ENCODE peak calls at places on chromosomes 11 and 22, in eight cellular contexts. V is IMR-90, L is prostate gland, N is Peyer's patch, G is testis, M is A549, O is spleen, W is body of pancreas. E is an unnamed sample.

GRCh38 chr22:39021552-39022250 is 774 bp downstream of the APOBEC3D start:
- DNase-seq in L (no peak), O (no peak), M (no peak), G (no peak), N (no peak), V (no peak), W (no peak), E (no peak)

GRCh38 chr11:116808262-116809175 is 14.6 kb downstream of the APOA4 start:
- DNase-seq in W (peak), O (no peak), G (no peak), N (peak), M (no peak), V (peak), L (peak), E (no peak)

GRCh38 chr11:116851631-116852030 is 14.2 kb upstream of the APOA1 start:
- DNase-seq in L (no peak), V (no peak), G (no peak), M (no peak), O (peak), W (no peak), N (no peak), E (no peak)

GRCh38 chr11:96215094-96215782 is 127.8 kb downstream of the MAML2 start:
- DNase-seq in G (no peak), O (peak), N (no peak), M (no peak), W (no peak), V (peak), L (no peak), E (no peak)

GRCh38 chr11:109970516-109971183 is 122.5 kb upstream of the ZC3H12C start:
- DNase-seq in G (no peak), V (no peak), L (no peak), W (no peak), M (no peak), O (no peak), N (no peak), E (no peak)

GRCh38 chr11:111408789-111409727 is 30.0 kb upstream of the POU2AF1 start:
- DNase-seq in W (no peak), G (no peak), V (peak), O (no peak), L (no peak), M (no peak), N (no peak), E (no peak)

GRCh38 chr11:115334932-115335788 is 169.1 kb downstream of the CADM1 start:
- DNase-seq in W (no peak), M (peak), O (no peak), L (no peak), V (peak), N (no peak), G (no peak), E (no peak)

GRCh38 chr11:8649361-8649760 is 33.1 kb downstream of the TRIM66 start:
- DNase-seq in W (no peak), L (no peak), V (peak), N (no peak), M (no peak), O (no peak), G (no peak), E (no peak)

GRCh38 chr11:62556872-62557631 is 10.4 kb upstream of the AHNAK start:
- DNase-seq in O (no peak), G (no peak), L (no peak), N (no peak), W (no peak), M (no peak), V (peak), E (no peak)

GRCh38 chr22:38449776-38450175 is 5.2 kb downstream of the KCNJ4 start:
- DNase-seq in N (no peak), W (no peak), O (no peak), M (no peak), G (no peak), V (no peak), L (no peak), E (no peak)

DNA sequence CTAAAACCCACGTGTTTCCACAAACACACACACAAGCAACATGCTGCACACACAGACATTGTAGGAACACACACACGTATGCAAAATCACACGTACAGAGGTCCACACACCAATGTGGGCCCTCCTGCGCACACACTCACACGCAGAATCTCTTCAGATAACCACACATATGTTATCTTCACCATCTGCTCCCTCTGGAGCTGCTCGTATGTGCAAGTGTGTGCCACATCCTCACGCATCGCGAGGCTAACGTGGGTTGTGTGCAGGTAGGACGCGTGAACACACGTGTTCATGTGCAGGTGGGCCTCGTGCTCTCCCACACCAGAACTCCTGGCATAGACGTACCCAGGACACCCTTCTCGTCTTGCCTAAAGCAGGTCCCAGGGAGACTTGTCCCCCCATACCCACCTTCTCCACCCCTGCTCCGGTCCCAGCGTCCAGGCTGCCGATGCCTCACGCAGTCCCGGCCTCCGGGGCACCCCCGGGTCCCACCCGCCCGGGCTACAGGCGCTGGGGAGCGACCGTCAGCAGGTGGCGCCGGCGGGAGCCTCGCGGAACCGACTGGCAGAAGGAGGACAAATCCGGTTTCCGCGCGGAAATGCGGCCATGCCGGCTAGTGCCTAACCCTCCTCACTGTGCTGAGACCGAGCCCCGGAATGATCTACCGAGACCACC is 10.3 kb upstream of the IGSF9B start:
- DNase-seq in N (no peak), W (peak), L (no peak), V (no peak), M (peak), G (no peak), O (peak), E (peak)
- TF ChIP-seq POLR2A in N (no peak), W (no peak), L (no peak), V (no peak), M (no peak), G (no peak), O (no peak), E (no peak)

GRCh38 chr11:17734418-17734911 is at the start of gene KCNC1:
- DNase-seq in L (no peak), M (peak), G (peak), V (peak), O (peak), W (peak), N (no peak), E (peak)
- H3K4me3 ChIP-seq in L (peak), M (peak), G (peak), V (peak), O (peak), W (no peak), N (no peak), E (peak)

GRCh38 chr11:78583889-78584288 is 9.2 kb upstream of the NARS2 start:
- DNase-seq in G (no peak), W (no peak), V (no peak), N (no peak), M (no peak), O (no peak), L (no peak), E (no peak)

GRCh38 chr11:78587446-78587845 is 12.8 kb upstream of the NARS2 start:
- DNase-seq in V (no peak), G (no peak), O (no peak), N (no peak), L (no peak), W (no peak), M (no peak), E (no peak)

GRCh38 chr11:78588517-78588916 is 13.9 kb upstream of the NARS2 start:
- DNase-seq in G (no peak), O (no peak), V (no peak), M (no peak), L (no peak), N (no peak), W (no peak), E (no peak)

GRCh38 chr11:78586452-78587046 is 11.9 kb upstream of the NARS2 start:
- DNase-seq in V (peak), N (no peak), W (no peak), G (no peak), L (no peak), O (no peak), M (peak), E (no peak)
- TF ChIP-seq CTCF in V (peak), N (peak), W (peak), G (peak), L (peak), O (peak), M (peak), E (no peak)

DNA sequence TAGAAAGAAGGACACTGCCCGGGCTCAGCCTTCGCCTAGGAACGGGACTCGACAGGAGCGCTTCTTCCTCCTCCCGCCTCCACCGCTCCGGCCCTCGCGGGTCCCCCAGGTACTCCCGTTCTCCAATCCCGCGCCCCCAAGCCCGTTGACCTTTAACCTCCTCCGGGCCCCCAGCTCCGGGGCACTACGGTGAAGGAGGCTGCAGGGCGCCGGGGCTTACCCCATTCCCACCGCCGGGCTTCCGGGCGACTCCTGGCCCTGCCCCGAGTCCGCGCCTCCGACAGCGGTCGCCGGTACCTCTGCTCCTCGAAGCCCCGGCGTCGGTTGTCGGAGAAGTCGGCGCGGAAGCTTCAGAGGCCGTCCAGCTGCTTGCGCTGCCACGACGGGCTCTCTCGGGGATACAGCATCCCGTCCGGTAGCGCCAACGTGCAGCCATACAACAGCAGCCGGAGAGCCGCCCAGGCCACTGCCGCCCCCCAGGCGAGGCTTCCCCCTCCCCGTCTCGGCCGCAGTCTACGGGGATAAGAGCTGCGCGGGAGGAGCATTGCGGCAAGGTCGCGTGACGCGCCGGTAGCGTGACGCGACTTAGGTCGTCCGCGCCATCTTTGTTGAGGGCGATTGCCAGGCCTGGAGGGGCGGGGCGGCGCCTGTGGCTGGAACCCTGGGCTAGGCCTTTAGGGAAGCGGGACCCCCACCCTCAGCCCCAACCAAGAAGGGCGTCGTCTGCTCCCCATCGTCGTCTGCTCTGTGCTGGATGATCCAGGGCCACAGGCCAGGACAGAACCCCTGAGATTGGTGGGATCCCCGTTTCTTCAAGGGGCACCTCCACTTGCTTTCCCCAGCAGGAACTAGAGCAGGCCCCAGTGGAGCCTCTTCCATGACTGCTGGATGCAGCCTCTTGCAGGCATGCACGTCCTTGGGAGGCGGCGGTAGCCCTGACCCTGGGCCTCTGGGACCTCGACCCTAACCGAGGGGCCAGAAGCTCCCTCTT is 26.3 kb downstream of the RGL4 start:
- DNase-seq in N (peak), G (peak), V (peak), O (peak), L (peak), M (peak), W (peak), E (peak)
- TF ChIP-seq POLR2A in N (peak), G (peak), V (peak), O (no peak), L (peak), M (peak), W (peak), E (no peak)

DNA sequence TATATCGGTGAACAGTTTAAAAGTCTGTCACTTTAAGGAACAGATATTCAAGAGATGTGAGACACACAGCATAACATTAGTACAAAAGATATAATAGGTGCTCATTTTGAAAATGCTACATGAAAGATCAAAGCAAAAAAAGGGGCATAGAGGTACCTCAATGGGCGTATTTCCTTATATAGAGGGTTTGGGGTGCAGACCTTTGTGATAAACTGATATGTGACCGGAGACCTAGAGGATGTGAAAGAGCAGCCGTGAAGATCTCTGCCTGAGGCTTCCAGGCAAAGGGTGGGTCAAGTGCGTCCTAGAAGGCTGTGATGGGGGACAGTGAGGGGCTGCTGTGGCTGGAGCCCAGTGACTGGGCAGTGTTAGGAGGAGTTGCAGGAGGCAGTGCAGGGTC is 551.4 kb downstream of the ETS1 start:
- DNase-seq in N (no peak), W (no peak), G (no peak), V (no peak), M (no peak), L (no peak), O (no peak), E (no peak)
- H3K4me3 ChIP-seq in N (no peak), W (no peak), G (no peak), V (no peak), M (no peak), L (no peak), O (no peak), E (no peak)

GRCh38 chr11:67428052-67429001 is at the start of gene RPS6KB2:
- DNase-seq in O (peak), W (peak), M (peak), N (peak), G (peak), V (peak), L (peak), E (peak)
- TF ChIP-seq CTCF in O (no peak), W (no peak), M (no peak), N (no peak), G (no peak), V (no peak), L (no peak), E (no peak)

GRCh38 chr11:3041699-3042098 is 15.5 kb downstream of the CARS1 start:
- DNase-seq in O (peak), M (no peak), N (peak), L (no peak), V (no peak), G (no peak), W (peak), E (peak)
- TF ChIP-seq POLR2A in O (no peak), M (no peak), N (no peak), L (no peak), V (no peak), G (no peak), W (no peak), E (no peak)

E was measured in heart left ventricle.